ENCODE peak calls at places on chromosome X, in seven cellular contexts. M, U, G, T, A, L and C are unnamed samples.

GRCh38 chrX:29992083-29992482 is 223.3 kb upstream of the MAGEB2 start:
- DNase-seq in M (no peak), L (no peak), A (peak; percentile 92), G (no peak), T (no peak), U (no peak), C (no peak)

GRCh38 chrX:7568597-7568996 is 274.4 kb upstream of the VCX start:
- DNase-seq in U (no peak), T (no peak), M (no peak), L (no peak), A (no peak), G (no peak), C (no peak)

GRCh38 chrX:74009041-74009440 is 294.9 kb upstream of the ZCCHC13 start:
- DNase-seq in U (no peak), M (no peak), G (no peak), T (no peak), L (no peak), A (peak; percentile 9), C (no peak)

GRCh38 chrX:72620550-72621145 is 48.0 kb upstream of the HDAC8 start:
- DNase-seq in A (peak; percentile 92), G (no peak), M (peak; percentile 4), T (peak; percentile 87), L (peak; percentile 2), U (peak; percentile 67), C (peak; percentile 8)

GRCh38 chrX:45824471-45824870 is 623.8 kb upstream of the DIPK2B start:
- DNase-seq in T (no peak), L (peak; percentile 30), M (peak; percentile 50), G (no peak), A (peak; percentile 97), U (peak; percentile 90), C (peak; percentile 25)

GRCh38 chrX:108516184-108516583 is 76.5 kb downstream of the COL4A5 start:
- DNase-seq in L (no peak), M (no peak), A (peak; percentile 15), U (no peak), G (no peak), T (no peak), C (no peak)

GRCh38 chrX:10726647-10727046 is 106.3 kb upstream of the MID1 start:
- DNase-seq in G (no peak), A (peak; percentile 95), L (no peak), U (no peak), T (no peak), M (no peak), C (peak; percentile 11)

GRCh38 chrX:47497274-47497673 is 14.3 kb upstream of the ZNF41 start:
- DNase-seq in U (no peak), T (no peak), M (no peak), G (no peak), A (peak; percentile 20), L (peak; percentile 15), C (peak; percentile 39)

GRCh38 chrX:9293051-9293496 is 171.8 kb upstream of the TBL1X start:
- DNase-seq in U (no peak), L (no peak), G (no peak), T (no peak), A (no peak), M (no peak), C (peak; percentile 50)

GRCh38 chrX:40176979-40177430 is 79.2 kb upstream of the BCOR start:
- DNase-seq in L (no peak), M (peak; percentile 57), T (no peak), A (peak; percentile 43), U (peak; percentile 33), G (no peak), C (peak; percentile 58)

GRCh38 chrX:109710181-109710580 is 22.9 kb downstream of the ACSL4 start:
- DNase-seq in A (no peak), L (no peak), U (no peak), T (no peak), G (no peak), M (no peak), C (no peak)

GRCh38 chrX:115912372-115912897 is 258.1 kb upstream of the AGTR2 start:
- DNase-seq in M (no peak), T (no peak), U (no peak), G (no peak), A (no peak), L (no peak), C (no peak)

GRCh38 chrX:129875669-129876068 is 30.3 kb upstream of the UTP14A start:
- DNase-seq in M (no peak), G (no peak), L (no peak), T (no peak), U (peak; percentile 9), A (peak; percentile 90), C (peak; percentile 78)

GRCh38 chrX:24782011-24782410 is 88.3 kb downstream of the POLA1 start:
- DNase-seq in M (no peak), U (no peak), A (no peak), G (no peak), T (no peak), L (no peak), C (no peak)

GRCh38 chrX:153582896-153583295 is 16.0 kb downstream of the CCNQ start:
- DNase-seq in T (no peak), M (peak; percentile 53), A (no peak), U (no peak), G (peak; percentile 55), L (no peak), C (peak; percentile 23)

GRCh38 chrX:20571611-20572010 is 304.9 kb upstream of the RPS6KA3 start:
- DNase-seq in U (no peak), T (no peak), A (peak; percentile 3), M (no peak), L (no peak), G (no peak), C (no peak)

GRCh38 chrX:12441376-12442128 is 303.3 kb downstream of the FRMPD4 start:
- DNase-seq in M (no peak), L (peak; percentile 42), G (no peak), U (no peak), A (peak; percentile 93), T (no peak), C (peak; percentile 2)

GRCh38 chrX:115892787-115893671 is 277.5 kb upstream of the AGTR2 start:
- DNase-seq in G (no peak), A (peak; percentile 93), M (no peak), L (peak; percentile 68), U (peak; percentile 89), T (peak; percentile 77), C (peak; percentile 66)

GRCh38 chrX:145923376-145923775 is 105.7 kb downstream of the SLITRK2 start:
- DNase-seq in T (no peak), A (no peak), U (no peak), L (no peak), M (no peak), G (no peak), C (no peak)